ENCODE peak calls at places on chromosomes 16 and 17, in four cellular contexts. One of them, this sample, is unnamed.

GRCh38 chr17:63479495-63480184 is 2.8 kb downstream of the ACE start:
- DNase-seq in H1: no peak
- DNase-seq in HCT116: no peak
- DNase-seq in GM12878: no peak
- DNase-seq in this sample: no peak

GRCh38 chr16:54286330-54287017 is at the start of gene IRX3:
- DNase-seq in H1: peak
- DNase-seq in HCT116: peak
- DNase-seq in GM12878: no peak
- DNase-seq in this sample: peak

GRCh38 chr17:42795465-42795864 is 3.0 kb downstream of the COA3 start:
- DNase-seq in H1: no peak
- DNase-seq in HCT116: no peak
- DNase-seq in GM12878: no peak
- DNase-seq in this sample: no peak

GRCh38 chr17:42284566-42284965 is 3.7 kb upstream of the STAT5A start:
- DNase-seq in H1: no peak
- DNase-seq in HCT116: no peak
- DNase-seq in GM12878: no peak
- DNase-seq in this sample: no peak

GRCh38 chr17:61405686-61406542 is 6.3 kb downstream of the TBX2 start:
- DNase-seq in H1: no peak
- DNase-seq in HCT116: no peak
- DNase-seq in GM12878: no peak
- DNase-seq in this sample: no peak

GRCh38 chr16:20851601-20852000 is 45.3 kb downstream of the REXO5 start:
- DNase-seq in H1: no peak
- DNase-seq in HCT116: peak
- DNase-seq in GM12878: no peak
- DNase-seq in this sample: no peak

GRCh38 chr16:58024673-58025350 is 742 bp upstream of the MMP15 start:
- DNase-seq in H1: no peak
- DNase-seq in HCT116: peak
- DNase-seq in GM12878: no peak
- DNase-seq in this sample: no peak

GRCh38 chr17:70093163-70093562 is 18.1 kb downstream of the KCNJ16 start:
- DNase-seq in H1: no peak
- DNase-seq in HCT116: no peak
- DNase-seq in GM12878: no peak
- DNase-seq in this sample: no peak

GRCh38 chr17:31596382-31597323 is 205.2 kb downstream of the RAB11FIP4 start:
- DNase-seq in H1: peak
- DNase-seq in HCT116: peak
- DNase-seq in GM12878: peak
- DNase-seq in this sample: peak

GRCh38 chr16:58628845-58629680 is 563 bp downstream of the CNOT1 start:
- DNase-seq in H1: no peak
- DNase-seq in HCT116: no peak
- DNase-seq in GM12878: peak
- DNase-seq in this sample: no peak

GRCh38 chr17:68344701-68345136 is 53.4 kb downstream of the ARSG start:
- DNase-seq in H1: no peak
- DNase-seq in HCT116: no peak
- DNase-seq in GM12878: no peak
- DNase-seq in this sample: no peak

GRCh38 chr16:88325087-88325750 is 57.5 kb upstream of the ZNF469 start:
- DNase-seq in H1: no peak
- DNase-seq in HCT116: no peak
- DNase-seq in GM12878: no peak
- DNase-seq in this sample: no peak

GRCh38 chr16:88387941-88388627 is 5.3 kb downstream of the ZNF469 start:
- DNase-seq in H1: no peak
- DNase-seq in HCT116: no peak
- DNase-seq in GM12878: no peak
- DNase-seq in this sample: no peak

GRCh38 chr16:19108409-19109287 is 5.1 kb upstream of the ITPRIPL2 start:
- DNase-seq in H1: no peak
- DNase-seq in HCT116: no peak
- DNase-seq in GM12878: no peak
- DNase-seq in this sample: no peak

GRCh38 chr16:9965079-9965478 is 217.1 kb downstream of the GRIN2A start:
- DNase-seq in H1: no peak
- DNase-seq in HCT116: no peak
- DNase-seq in GM12878: no peak
- DNase-seq in this sample: no peak

GRCh38 chr16:85202631-85203461 is 90.6 kb upstream of the CIBAR2 start:
- DNase-seq in H1: no peak
- DNase-seq in HCT116: no peak
- DNase-seq in GM12878: no peak
- DNase-seq in this sample: no peak

GRCh38 chr16:12426122-12426521 is 377.6 kb downstream of the CPPED1 start:
- DNase-seq in H1: no peak
- DNase-seq in HCT116: no peak
- DNase-seq in GM12878: no peak
- DNase-seq in this sample: no peak

GRCh38 chr16:12423151-12423550 is 380.5 kb downstream of the CPPED1 start:
- DNase-seq in H1: no peak
- DNase-seq in HCT116: no peak
- DNase-seq in GM12878: no peak
- DNase-seq in this sample: no peak

GRCh38 chr16:12421688-12422087 is 382.0 kb downstream of the CPPED1 start:
- DNase-seq in H1: no peak
- DNase-seq in HCT116: no peak
- DNase-seq in GM12878: no peak
- DNase-seq in this sample: no peak

GRCh38 chr16:12420661-12421209 is 383.0 kb downstream of the CPPED1 start:
- DNase-seq in H1: no peak
- DNase-seq in HCT116: peak
- DNase-seq in GM12878: no peak
- DNase-seq in this sample: no peak

GRCh38 chr16:12425134-12425941 is 378.3 kb downstream of the CPPED1 start:
- DNase-seq in H1: no peak
- DNase-seq in HCT116: no peak
- DNase-seq in GM12878: no peak
- DNase-seq in this sample: no peak
- TF ChIP-seq SIN3A in H1: no peak
- TF ChIP-seq SIN3A in HCT116: no peak
- TF ChIP-seq SIN3A in GM12878: no peak
- TF ChIP-seq SIN3A in this sample: no peak

GRCh38 chr16:77131398-77131797 is 59.6 kb upstream of the MON1B start:
- DNase-seq in H1: no peak
- DNase-seq in HCT116: no peak
- DNase-seq in GM12878: no peak
- DNase-seq in this sample: no peak

GRCh38 chr16:77137045-77137444 is 53.9 kb upstream of the MON1B start:
- DNase-seq in H1: no peak
- DNase-seq in HCT116: no peak
- DNase-seq in GM12878: no peak
- DNase-seq in this sample: no peak

GRCh38 chr16:77133706-77134105 is 57.3 kb upstream of the MON1B start:
- DNase-seq in H1: no peak
- DNase-seq in HCT116: no peak
- DNase-seq in GM12878: no peak
- DNase-seq in this sample: no peak

GRCh38 chr16:77132051-77132618 is 58.9 kb upstream of the MON1B start:
- DNase-seq in H1: no peak
- DNase-seq in HCT116: no peak
- DNase-seq in GM12878: no peak
- DNase-seq in this sample: no peak
- TF ChIP-seq SIN3A in H1: no peak
- TF ChIP-seq SIN3A in HCT116: no peak
- TF ChIP-seq SIN3A in GM12878: no peak
- TF ChIP-seq SIN3A in this sample: no peak

GRCh38 chr16:65519402-65519801 is 397.5 kb upstream of the CDH11 start:
- DNase-seq in H1: no peak
- DNase-seq in HCT116: no peak
- DNase-seq in GM12878: no peak
- DNase-seq in this sample: no peak
- TF ChIP-seq SIN3A in H1: no peak
- TF ChIP-seq SIN3A in HCT116: no peak
- TF ChIP-seq SIN3A in GM12878: no peak
- TF ChIP-seq SIN3A in this sample: no peak

DNA sequence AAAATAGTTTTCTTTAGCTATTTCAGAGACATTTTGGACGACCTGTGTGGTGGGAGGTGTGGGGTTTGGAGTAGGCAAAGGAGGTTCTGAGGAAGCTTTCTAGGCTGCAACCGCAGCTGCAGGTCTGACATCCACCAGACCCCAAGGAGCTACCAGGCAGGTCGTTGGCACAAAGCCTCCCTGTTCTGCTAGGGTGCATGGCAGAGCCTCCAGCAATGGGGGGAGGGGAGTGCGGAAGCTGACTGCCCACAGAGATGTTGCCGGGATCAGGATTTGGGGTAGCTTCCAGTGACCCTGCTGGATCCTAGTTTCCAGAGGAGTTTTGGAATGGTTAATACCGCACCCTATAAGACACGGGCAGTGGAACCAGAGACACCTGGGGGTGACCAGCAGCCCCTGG is 58.4 kb downstream of the RAP1GAP2 start:
- DNase-seq in H1: no peak
- DNase-seq in HCT116: no peak
- DNase-seq in GM12878: no peak
- DNase-seq in this sample: no peak
- TF ChIP-seq SIN3A in H1: no peak
- TF ChIP-seq SIN3A in HCT116: no peak
- TF ChIP-seq SIN3A in GM12878: no peak
- TF ChIP-seq SIN3A in this sample: no peak

GRCh38 chr17:33225994-33226393 is 67.1 kb downstream of the ASIC2 start:
- DNase-seq in H1: no peak
- DNase-seq in HCT116: no peak
- DNase-seq in GM12878: no peak
- DNase-seq in this sample: no peak
- TF ChIP-seq SIN3A in H1: no peak
- TF ChIP-seq SIN3A in HCT116: no peak
- TF ChIP-seq SIN3A in GM12878: no peak
- TF ChIP-seq SIN3A in this sample: no peak

GRCh38 chr16:56242740-56243139 is 51.5 kb downstream of the GNAO1 start:
- DNase-seq in H1: no peak
- DNase-seq in HCT116: no peak
- DNase-seq in GM12878: no peak
- DNase-seq in this sample: no peak

GRCh38 chr16:56246051-56246817 is 54.9 kb downstream of the GNAO1 start:
- DNase-seq in H1: peak
- DNase-seq in HCT116: no peak
- DNase-seq in GM12878: no peak
- DNase-seq in this sample: peak

GRCh38 chr16:56244612-56245011 is 53.3 kb downstream of the GNAO1 start:
- DNase-seq in H1: no peak
- DNase-seq in HCT116: no peak
- DNase-seq in GM12878: no peak
- DNase-seq in this sample: no peak

GRCh38 chr16:56247018-56247417 is 55.7 kb downstream of the GNAO1 start:
- DNase-seq in H1: no peak
- DNase-seq in HCT116: no peak
- DNase-seq in GM12878: no peak
- DNase-seq in this sample: no peak

GRCh38 chr16:56245197-56245596 is 53.9 kb downstream of the GNAO1 start:
- DNase-seq in H1: no peak
- DNase-seq in HCT116: no peak
- DNase-seq in GM12878: no peak
- DNase-seq in this sample: no peak
- TF ChIP-seq SIN3A in H1: no peak
- TF ChIP-seq SIN3A in HCT116: no peak
- TF ChIP-seq SIN3A in GM12878: no peak
- TF ChIP-seq SIN3A in this sample: no peak

DNA sequence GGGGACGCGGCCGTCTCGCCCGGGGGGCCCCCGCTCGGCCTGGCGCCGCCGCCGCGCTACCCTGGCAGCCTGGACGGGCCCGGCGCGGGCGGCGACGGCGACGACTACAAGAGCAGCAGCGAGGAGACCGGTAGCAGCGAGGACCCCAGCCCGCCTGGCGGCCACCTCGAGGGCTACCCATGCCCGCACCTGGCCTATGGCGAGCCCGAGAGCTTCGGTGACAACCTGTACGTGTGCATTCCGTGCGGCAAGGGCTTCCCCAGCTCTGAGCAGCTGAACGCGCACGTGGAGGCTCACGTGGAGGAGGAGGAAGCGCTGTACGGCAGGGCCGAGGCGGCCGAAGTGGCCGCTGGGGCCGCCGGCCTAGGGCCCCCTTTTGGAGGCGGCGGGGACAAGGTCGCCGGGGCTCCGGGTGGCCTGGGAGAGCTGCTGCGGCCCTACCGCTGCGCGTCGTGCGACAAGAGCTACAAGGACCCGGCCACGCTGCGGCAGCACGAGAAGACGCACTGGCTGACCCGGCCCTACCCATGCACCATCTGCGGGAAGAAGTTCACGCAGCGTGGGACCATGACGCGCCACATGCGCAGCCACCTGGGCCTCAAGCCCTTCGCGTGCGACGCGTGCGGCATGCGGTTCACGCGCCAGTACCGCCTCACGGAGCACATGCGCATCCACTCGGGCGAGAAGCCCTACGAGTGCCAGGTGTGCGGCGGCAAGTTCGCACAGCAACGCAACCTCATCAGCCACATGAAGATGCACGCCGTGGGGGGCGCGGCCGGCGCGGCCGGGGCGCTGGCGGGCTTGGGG is 3.0 kb downstream of the HIC1 start:
- DNase-seq in H1: no peak
- DNase-seq in HCT116: no peak
- DNase-seq in GM12878: no peak
- DNase-seq in this sample: no peak
- TF ChIP-seq SIN3A in H1: no peak
- TF ChIP-seq SIN3A in HCT116: no peak
- TF ChIP-seq SIN3A in GM12878: no peak
- TF ChIP-seq SIN3A in this sample: no peak

DNA sequence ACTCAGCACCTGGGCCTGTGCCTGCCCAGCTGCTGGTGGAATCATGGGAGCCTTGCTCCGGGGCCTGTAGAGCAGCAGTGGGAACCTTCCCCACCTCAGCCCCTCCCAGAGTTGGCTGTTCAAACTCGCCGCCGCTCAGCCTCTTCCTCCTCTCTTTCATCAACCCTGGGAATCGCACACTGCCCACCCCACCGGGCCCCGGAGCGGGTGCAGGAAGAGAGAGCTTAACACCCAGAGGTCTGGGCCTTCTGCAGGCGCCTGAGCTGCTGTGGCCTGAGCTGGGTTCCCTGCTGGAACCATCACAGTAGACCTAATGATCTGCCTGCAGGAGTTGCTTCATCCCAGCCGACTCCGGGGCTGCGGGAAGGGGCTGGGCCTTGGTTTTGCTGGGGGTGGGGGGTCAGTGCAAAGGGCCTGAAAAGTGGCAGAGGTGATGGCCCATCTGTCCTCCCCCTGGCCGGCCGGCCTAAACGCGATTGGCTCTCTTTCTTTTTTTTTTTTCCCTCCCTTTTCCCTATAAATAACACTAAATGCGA is 313.9 kb downstream of the SEC14L1 start:
- DNase-seq in H1: no peak
- DNase-seq in HCT116: no peak
- DNase-seq in GM12878: no peak
- DNase-seq in this sample: no peak
- TF ChIP-seq SIN3A in H1: no peak
- TF ChIP-seq SIN3A in HCT116: no peak
- TF ChIP-seq SIN3A in GM12878: no peak
- TF ChIP-seq SIN3A in this sample: no peak